ENCODE peak calls at places on chromosomes 3 and 15, in eight cellular contexts. One of them, this sample, is unnamed.

GRCh38 chr3:192851821-192852352 is 65.8 kb downstream of the MB21D2 start:
- DNase-seq in endothelial cell of umbilical vein: peak; percentile 92
- DNase-seq in brain microvascular endothelial cell: peak; percentile 33
- DNase-seq in IMR-90: peak; percentile 42
- DNase-seq in pancreas: peak; percentile 83
- DNase-seq in BE2C: no peak
- DNase-seq in neuronal stem cell: no peak
- DNase-seq in cardiac fibroblast: peak; percentile 89
- DNase-seq in this sample: no peak

GRCh38 chr3:157175678-157176077 is 15.7 kb upstream of the CCNL1 start:
- DNase-seq in endothelial cell of umbilical vein: no peak
- DNase-seq in brain microvascular endothelial cell: peak; percentile 9
- DNase-seq in IMR-90: no peak
- DNase-seq in pancreas: no peak
- DNase-seq in BE2C: no peak
- DNase-seq in neuronal stem cell: no peak
- DNase-seq in cardiac fibroblast: peak; percentile 38
- DNase-seq in this sample: no peak

GRCh38 chr3:50124363-50125226 is 30.5 kb upstream of the SEMA3F start:
- DNase-seq in endothelial cell of umbilical vein: no peak
- DNase-seq in brain microvascular endothelial cell: no peak
- DNase-seq in IMR-90: no peak
- DNase-seq in pancreas: no peak
- DNase-seq in BE2C: peak; percentile 38
- DNase-seq in neuronal stem cell: no peak
- DNase-seq in cardiac fibroblast: no peak
- DNase-seq in this sample: no peak

GRCh38 chr3:163916596-163917560 is 1161.4 kb downstream of the SI start:
- DNase-seq in endothelial cell of umbilical vein: no peak
- DNase-seq in brain microvascular endothelial cell: no peak
- DNase-seq in IMR-90: no peak
- DNase-seq in pancreas: no peak
- DNase-seq in BE2C: peak; percentile 27
- DNase-seq in neuronal stem cell: peak; percentile 3
- DNase-seq in cardiac fibroblast: no peak
- DNase-seq in this sample: no peak

GRCh38 chr3:194967126-194968117 is 281.7 kb downstream of the FAM43A start:
- DNase-seq in endothelial cell of umbilical vein: peak; percentile 18
- DNase-seq in brain microvascular endothelial cell: no peak
- DNase-seq in IMR-90: no peak
- DNase-seq in pancreas: no peak
- DNase-seq in BE2C: no peak
- DNase-seq in neuronal stem cell: no peak
- DNase-seq in cardiac fibroblast: peak; percentile 16
- DNase-seq in this sample: no peak

GRCh38 chr15:66832679-66833078 is 130.6 kb downstream of the SMAD6 start:
- DNase-seq in endothelial cell of umbilical vein: no peak
- DNase-seq in brain microvascular endothelial cell: no peak
- DNase-seq in IMR-90: peak; percentile 56
- DNase-seq in pancreas: no peak
- DNase-seq in BE2C: no peak
- DNase-seq in neuronal stem cell: no peak
- DNase-seq in cardiac fibroblast: peak; percentile 96
- DNase-seq in this sample: no peak

GRCh38 chr3:179666436-179667035 is 13.7 kb downstream of the USP13 start:
- DNase-seq in endothelial cell of umbilical vein: peak; percentile 27
- DNase-seq in brain microvascular endothelial cell: no peak
- DNase-seq in IMR-90: no peak
- DNase-seq in pancreas: peak; percentile 59
- DNase-seq in BE2C: peak; percentile 58
- DNase-seq in neuronal stem cell: no peak
- DNase-seq in cardiac fibroblast: peak; percentile 51
- DNase-seq in this sample: no peak

GRCh38 chr15:68682906-68683490 is 104.2 kb downstream of the CORO2B start:
- DNase-seq in endothelial cell of umbilical vein: no peak
- DNase-seq in brain microvascular endothelial cell: no peak
- DNase-seq in IMR-90: no peak
- DNase-seq in pancreas: no peak
- DNase-seq in BE2C: no peak
- DNase-seq in neuronal stem cell: no peak
- DNase-seq in cardiac fibroblast: no peak
- DNase-seq in this sample: no peak

DNA sequence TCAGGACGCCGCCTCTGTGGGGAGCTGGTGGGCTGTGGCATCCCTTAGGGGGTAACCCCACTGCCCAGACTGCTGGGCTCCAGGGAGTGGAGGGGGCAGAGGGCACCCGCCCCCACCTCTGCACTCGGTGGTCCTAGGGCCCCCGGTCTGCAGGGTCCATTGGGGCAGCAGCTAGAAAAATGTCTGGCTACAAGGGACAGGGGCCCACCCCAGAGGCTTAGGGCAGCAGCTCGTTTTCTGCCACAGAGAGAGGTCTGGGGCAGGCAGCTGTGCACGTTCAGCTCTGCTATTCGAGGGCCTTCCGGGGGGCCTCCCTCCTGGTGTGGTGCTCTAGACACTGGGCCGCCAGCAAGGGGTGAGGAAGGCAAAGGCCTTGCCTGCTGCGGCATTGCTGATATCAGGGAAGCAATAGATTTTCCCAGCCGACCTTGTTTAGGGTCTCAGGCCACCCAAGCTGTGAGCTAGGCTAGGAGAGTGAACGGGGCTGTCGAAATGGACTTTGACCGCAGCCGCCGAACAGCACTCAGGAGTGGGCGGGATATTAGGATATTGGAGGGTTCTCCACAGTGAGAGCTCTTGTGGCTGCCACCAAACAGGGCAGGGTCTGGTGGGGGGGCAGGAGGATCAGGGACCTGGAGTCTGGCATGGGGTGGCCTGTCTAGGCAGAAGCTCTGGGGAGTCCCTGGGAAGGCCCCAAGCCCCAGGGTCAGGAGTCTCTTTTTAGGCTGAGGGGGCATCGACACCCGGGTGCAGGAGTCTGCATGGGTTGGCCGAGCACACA is 61.4 kb upstream of the KLF13 start:
- DNase-seq in endothelial cell of umbilical vein: no peak
- DNase-seq in brain microvascular endothelial cell: no peak
- DNase-seq in IMR-90: no peak
- DNase-seq in pancreas: no peak
- DNase-seq in BE2C: no peak
- DNase-seq in neuronal stem cell: no peak
- DNase-seq in cardiac fibroblast: no peak
- DNase-seq in this sample: no peak
- H3K4me3 ChIP-seq in endothelial cell of umbilical vein: no peak overlapping the region
- H3K4me3 ChIP-seq in brain microvascular endothelial cell: no peak overlapping the region
- H3K4me3 ChIP-seq in IMR-90: no peak overlapping the region
- H3K4me3 ChIP-seq in pancreas: no peak overlapping the region
- H3K4me3 ChIP-seq in BE2C: no peak overlapping the region
- H3K4me3 ChIP-seq in neuronal stem cell: no peak overlapping the region
- H3K4me3 ChIP-seq in cardiac fibroblast: no peak overlapping the region
- H3K4me3 ChIP-seq in this sample: no peak overlapping the region

GRCh38 chr15:94503293-94503692 is 271.9 kb downstream of the MCTP2 start:
- DNase-seq in endothelial cell of umbilical vein: no peak
- DNase-seq in brain microvascular endothelial cell: no peak
- DNase-seq in IMR-90: no peak
- DNase-seq in pancreas: no peak
- DNase-seq in BE2C: no peak
- DNase-seq in neuronal stem cell: no peak
- DNase-seq in cardiac fibroblast: no peak
- DNase-seq in this sample: no peak

GRCh38 chr15:94509259-94509658 is 277.9 kb downstream of the MCTP2 start:
- DNase-seq in endothelial cell of umbilical vein: no peak
- DNase-seq in brain microvascular endothelial cell: no peak
- DNase-seq in IMR-90: no peak
- DNase-seq in pancreas: no peak
- DNase-seq in BE2C: no peak
- DNase-seq in neuronal stem cell: no peak
- DNase-seq in cardiac fibroblast: no peak
- DNase-seq in this sample: no peak
- H3K4me3 ChIP-seq in endothelial cell of umbilical vein: no peak overlapping the region
- H3K4me3 ChIP-seq in brain microvascular endothelial cell: no peak overlapping the region
- H3K4me3 ChIP-seq in IMR-90: no peak overlapping the region
- H3K4me3 ChIP-seq in pancreas: no peak overlapping the region
- H3K4me3 ChIP-seq in BE2C: no peak overlapping the region
- H3K4me3 ChIP-seq in neuronal stem cell: no peak overlapping the region
- H3K4me3 ChIP-seq in cardiac fibroblast: no peak overlapping the region
- H3K4me3 ChIP-seq in this sample: no peak overlapping the region

GRCh38 chr3:5187920-5188418 is 462 bp downstream of the EDEM1 start:
- DNase-seq in endothelial cell of umbilical vein: no peak
- DNase-seq in brain microvascular endothelial cell: no peak
- DNase-seq in IMR-90: peak; percentile 24
- DNase-seq in pancreas: peak; percentile 85
- DNase-seq in BE2C: peak; percentile 24
- DNase-seq in neuronal stem cell: no peak
- DNase-seq in cardiac fibroblast: peak; percentile 41
- DNase-seq in this sample: peak; percentile 59

GRCh38 chr3:5186854-5187151 is 704 bp upstream of the EDEM1 start:
- DNase-seq in endothelial cell of umbilical vein: no peak
- DNase-seq in brain microvascular endothelial cell: no peak
- DNase-seq in IMR-90: peak; percentile 44
- DNase-seq in pancreas: no peak
- DNase-seq in BE2C: no peak
- DNase-seq in neuronal stem cell: no peak
- DNase-seq in cardiac fibroblast: peak; percentile 57
- DNase-seq in this sample: no peak

GRCh38 chr3:5185093-5185673 is 2.3 kb upstream of the EDEM1 start:
- DNase-seq in endothelial cell of umbilical vein: no peak
- DNase-seq in brain microvascular endothelial cell: no peak
- DNase-seq in IMR-90: no peak
- DNase-seq in pancreas: no peak
- DNase-seq in BE2C: no peak
- DNase-seq in neuronal stem cell: no peak
- DNase-seq in cardiac fibroblast: no peak
- DNase-seq in this sample: no peak

GRCh38 chr3:5187152-5187919 is at the start of gene EDEM1:
- DNase-seq in endothelial cell of umbilical vein: peak; percentile 98
- DNase-seq in brain microvascular endothelial cell: peak; percentile 93
- DNase-seq in IMR-90: peak; percentile 94
- DNase-seq in pancreas: peak; percentile 98
- DNase-seq in BE2C: peak; percentile 89
- DNase-seq in neuronal stem cell: peak; percentile 91
- DNase-seq in cardiac fibroblast: peak; percentile 98
- DNase-seq in this sample: peak; percentile 93

DNA sequence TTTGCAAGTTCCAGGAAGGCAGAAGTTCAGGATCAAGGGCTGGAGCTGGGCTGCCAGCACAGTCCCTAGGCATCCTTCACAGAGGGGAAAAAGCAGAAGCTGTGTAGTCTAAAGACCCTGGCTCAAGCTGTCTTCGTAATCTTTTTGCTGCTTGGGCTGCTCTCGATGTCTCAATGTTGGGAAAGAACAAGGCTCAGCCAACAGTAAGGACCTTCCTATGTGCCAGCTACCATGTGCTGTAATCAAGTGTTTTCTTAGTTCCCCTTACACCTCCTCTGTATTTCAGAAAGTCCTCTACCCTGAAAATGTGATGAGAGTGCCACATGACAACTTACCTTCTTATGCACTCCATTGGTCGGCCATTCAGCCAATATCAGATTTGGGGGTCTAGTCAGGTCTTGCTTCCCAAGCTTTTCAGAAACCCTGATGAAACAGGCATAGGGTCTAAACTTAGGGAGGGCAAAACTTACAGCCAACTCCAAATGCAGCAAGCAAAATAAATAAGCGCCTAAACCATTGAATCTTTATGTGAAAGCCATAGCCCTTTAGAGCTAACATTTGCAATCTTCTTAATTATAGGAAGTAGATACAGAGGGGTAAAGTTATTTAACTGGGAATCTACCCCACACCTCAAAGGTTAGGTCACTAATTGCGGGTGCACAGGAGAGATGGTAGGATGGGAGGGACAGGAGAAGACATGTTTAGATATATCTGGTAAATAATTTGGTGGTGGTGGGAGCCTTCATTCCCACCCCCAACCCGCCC is 1.2 kb upstream of the EDEM1 start:
- DNase-seq in endothelial cell of umbilical vein: peak; percentile 22
- DNase-seq in brain microvascular endothelial cell: no peak
- DNase-seq in IMR-90: no peak
- DNase-seq in pancreas: no peak
- DNase-seq in BE2C: no peak
- DNase-seq in neuronal stem cell: no peak
- DNase-seq in cardiac fibroblast: no peak
- DNase-seq in this sample: no peak
- H3K4me3 ChIP-seq in endothelial cell of umbilical vein: no peak overlapping the region
- H3K4me3 ChIP-seq in brain microvascular endothelial cell: peak overlapping the region; percentile 62
- H3K4me3 ChIP-seq in IMR-90: no peak overlapping the region
- H3K4me3 ChIP-seq in pancreas: peak overlapping the region; percentile 45
- H3K4me3 ChIP-seq in BE2C: peak overlapping the region; percentile 66
- H3K4me3 ChIP-seq in neuronal stem cell: peak overlapping the region; percentile 49
- H3K4me3 ChIP-seq in cardiac fibroblast: peak overlapping the region; percentile 25
- H3K4me3 ChIP-seq in this sample: no peak overlapping the region

GRCh38 chr3:8969246-8969645 is 6.0 kb upstream of the RAD18 start:
- DNase-seq in endothelial cell of umbilical vein: no peak
- DNase-seq in brain microvascular endothelial cell: no peak
- DNase-seq in IMR-90: no peak
- DNase-seq in pancreas: no peak
- DNase-seq in BE2C: no peak
- DNase-seq in neuronal stem cell: no peak
- DNase-seq in cardiac fibroblast: no peak
- DNase-seq in this sample: no peak
- H3K4me3 ChIP-seq in endothelial cell of umbilical vein: no peak overlapping the region
- H3K4me3 ChIP-seq in brain microvascular endothelial cell: no peak overlapping the region
- H3K4me3 ChIP-seq in IMR-90: no peak overlapping the region
- H3K4me3 ChIP-seq in pancreas: no peak overlapping the region
- H3K4me3 ChIP-seq in BE2C: no peak overlapping the region
- H3K4me3 ChIP-seq in neuronal stem cell: no peak overlapping the region
- H3K4me3 ChIP-seq in cardiac fibroblast: no peak overlapping the region
- H3K4me3 ChIP-seq in this sample: no peak overlapping the region

GRCh38 chr15:31365655-31366127 is 39.1 kb downstream of the KLF13 start:
- DNase-seq in endothelial cell of umbilical vein: no peak
- DNase-seq in brain microvascular endothelial cell: peak; percentile 59
- DNase-seq in IMR-90: peak; percentile 72
- DNase-seq in pancreas: peak; percentile 98
- DNase-seq in BE2C: peak; percentile 90
- DNase-seq in neuronal stem cell: peak; percentile 46
- DNase-seq in cardiac fibroblast: peak; percentile 94
- DNase-seq in this sample: peak; percentile 79
- H3K4me3 ChIP-seq in endothelial cell of umbilical vein: no peak overlapping the region
- H3K4me3 ChIP-seq in brain microvascular endothelial cell: no peak overlapping the region
- H3K4me3 ChIP-seq in IMR-90: no peak overlapping the region
- H3K4me3 ChIP-seq in pancreas: no peak overlapping the region
- H3K4me3 ChIP-seq in BE2C: peak overlapping the region; percentile 40
- H3K4me3 ChIP-seq in neuronal stem cell: no peak overlapping the region
- H3K4me3 ChIP-seq in cardiac fibroblast: no peak overlapping the region
- H3K4me3 ChIP-seq in this sample: peak overlapping the region; percentile 17

GRCh38 chr15:81303241-81304225 is 20.4 kb downstream of the STARD5 start:
- DNase-seq in endothelial cell of umbilical vein: no peak
- DNase-seq in brain microvascular endothelial cell: peak; percentile 56
- DNase-seq in IMR-90: peak; percentile 18
- DNase-seq in pancreas: no peak
- DNase-seq in BE2C: no peak
- DNase-seq in neuronal stem cell: no peak
- DNase-seq in cardiac fibroblast: no peak
- DNase-seq in this sample: peak; percentile 69
- H3K4me3 ChIP-seq in endothelial cell of umbilical vein: no peak overlapping the region
- H3K4me3 ChIP-seq in brain microvascular endothelial cell: no peak overlapping the region
- H3K4me3 ChIP-seq in IMR-90: no peak overlapping the region
- H3K4me3 ChIP-seq in pancreas: no peak overlapping the region
- H3K4me3 ChIP-seq in BE2C: no peak overlapping the region
- H3K4me3 ChIP-seq in neuronal stem cell: no peak overlapping the region
- H3K4me3 ChIP-seq in cardiac fibroblast: no peak overlapping the region
- H3K4me3 ChIP-seq in this sample: peak overlapping the region; percentile 77

This sample was measured in CD4-positive, alpha-beta memory T cell.